ENCODE peak calls at places on chromosomes 6 and 20, in four cellular contexts. G is K562, V is HepG2, W is SK-N-SH. D is an unnamed sample.

GRCh38 chr20:7113577-7114466 is 346.3 kb downstream of the BMP2 start:
- DNase-seq in G (peak), V (peak), W (peak), D (peak)

GRCh38 chr20:1299522-1299921 is 29.4 kb downstream of the SDCBP2 start:
- DNase-seq in W (peak), V (no peak), G (peak), D (peak)

GRCh38 chr6:115540077-115540869 is 520.4 kb downstream of the FRK start:
- DNase-seq in W (no peak), V (no peak), G (no peak), D (no peak)

GRCh38 chr6:40931927-40932326 is 107.1 kb downstream of the UNC5CL start:
- DNase-seq in V (no peak), W (no peak), G (no peak), D (no peak)

GRCh38 chr6:73608761-73609160 is 45.0 kb downstream of the SLC17A5 start:
- DNase-seq in G (no peak), W (no peak), V (peak), D (no peak)

GRCh38 chr20:51399138-51399890 is 143.2 kb downstream of the NFATC2 start:
- DNase-seq in G (no peak), V (no peak), W (no peak), D (no peak)

GRCh38 chr6:136682292-136682691 is 110.0 kb downstream of the MAP3K5 start:
- DNase-seq in G (no peak), V (no peak), W (no peak), D (no peak)

GRCh38 chr6:139135578-139136545 is 982 bp downstream of the HECA start:
- DNase-seq in G (peak), V (no peak), W (peak), D (peak)

GRCh38 chr6:132530293-132530974 is 7.6 kb upstream of the TAAR9 start:
- DNase-seq in W (peak), V (peak), G (peak), D (peak)

GRCh38 chr6:100296810-100297544 is 167.7 kb downstream of the SIM1 start:
- DNase-seq in V (peak), G (no peak), W (no peak), D (no peak)

GRCh38 chr6:100305237-100305869 is 159.4 kb downstream of the SIM1 start:
- DNase-seq in G (no peak), W (no peak), V (no peak), D (no peak)

GRCh38 chr6:100304575-100304974 is 160.1 kb downstream of the SIM1 start:
- DNase-seq in V (no peak), G (peak), W (no peak), D (no peak)

GRCh38 chr6:100301731-100302130 is 163.0 kb downstream of the SIM1 start:
- DNase-seq in W (no peak), G (no peak), V (no peak), D (no peak)

GRCh38 chr6:100300221-100300736 is 164.4 kb downstream of the SIM1 start:
- DNase-seq in W (no peak), G (no peak), V (peak), D (no peak)
- TF ChIP-seq FOXJ3 in W (no peak), G (no peak), V (no peak), D (no peak)

DNA sequence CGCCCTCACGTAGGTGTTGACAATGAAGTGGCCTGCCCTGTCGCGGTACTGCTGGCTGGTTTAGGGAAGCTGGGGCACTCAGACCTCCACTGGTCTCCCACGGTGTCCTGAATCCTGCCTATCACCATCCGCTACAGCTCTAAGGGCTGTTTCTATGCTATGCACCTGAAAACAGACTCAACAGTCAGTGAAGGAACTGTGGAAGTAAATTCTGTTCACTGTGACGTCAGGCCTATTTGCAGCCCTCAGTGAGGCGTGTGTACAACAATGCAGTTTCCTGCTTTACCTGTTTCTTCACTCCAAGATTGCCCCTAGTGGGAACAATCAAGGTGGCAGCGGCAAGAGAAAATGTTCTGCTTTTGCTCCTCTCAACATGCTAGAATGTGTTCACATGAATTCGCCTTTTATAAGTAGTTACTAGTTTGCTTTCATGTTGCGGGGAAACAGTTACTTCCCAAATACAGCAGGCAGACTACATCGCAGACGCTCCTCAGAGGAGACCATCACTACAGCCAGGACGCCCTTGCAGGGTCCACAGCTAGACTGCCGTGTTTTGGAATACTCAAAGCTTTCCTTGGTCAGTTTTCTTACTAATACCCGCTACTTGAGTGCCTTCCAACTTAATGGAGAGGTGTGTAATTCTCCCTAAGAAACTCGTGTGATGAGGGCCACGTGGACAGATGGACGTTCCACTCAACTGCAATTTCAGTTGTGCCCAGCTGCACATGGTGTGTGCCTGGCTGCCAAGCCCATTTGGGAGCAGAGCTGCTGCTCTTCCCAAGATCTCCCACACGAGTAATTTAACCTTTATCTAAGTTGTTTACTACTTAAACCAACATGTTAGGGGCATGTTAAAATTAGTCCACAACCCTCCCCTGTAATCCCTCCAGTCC is 25.4 kb downstream of the DIDO1 start:
- DNase-seq in G (peak), V (peak), W (no peak), D (no peak)
- TF ChIP-seq CTCF in G (peak), V (no peak), W (no peak), D (no peak)

GRCh38 chr6:80333342-80333741 is 226.9 kb downstream of the BCKDHB start:
- DNase-seq in V (no peak), W (no peak), G (no peak), D (no peak)
- TF ChIP-seq FOXJ3 in V (no peak), W (no peak), G (no peak), D (no peak)

DNA sequence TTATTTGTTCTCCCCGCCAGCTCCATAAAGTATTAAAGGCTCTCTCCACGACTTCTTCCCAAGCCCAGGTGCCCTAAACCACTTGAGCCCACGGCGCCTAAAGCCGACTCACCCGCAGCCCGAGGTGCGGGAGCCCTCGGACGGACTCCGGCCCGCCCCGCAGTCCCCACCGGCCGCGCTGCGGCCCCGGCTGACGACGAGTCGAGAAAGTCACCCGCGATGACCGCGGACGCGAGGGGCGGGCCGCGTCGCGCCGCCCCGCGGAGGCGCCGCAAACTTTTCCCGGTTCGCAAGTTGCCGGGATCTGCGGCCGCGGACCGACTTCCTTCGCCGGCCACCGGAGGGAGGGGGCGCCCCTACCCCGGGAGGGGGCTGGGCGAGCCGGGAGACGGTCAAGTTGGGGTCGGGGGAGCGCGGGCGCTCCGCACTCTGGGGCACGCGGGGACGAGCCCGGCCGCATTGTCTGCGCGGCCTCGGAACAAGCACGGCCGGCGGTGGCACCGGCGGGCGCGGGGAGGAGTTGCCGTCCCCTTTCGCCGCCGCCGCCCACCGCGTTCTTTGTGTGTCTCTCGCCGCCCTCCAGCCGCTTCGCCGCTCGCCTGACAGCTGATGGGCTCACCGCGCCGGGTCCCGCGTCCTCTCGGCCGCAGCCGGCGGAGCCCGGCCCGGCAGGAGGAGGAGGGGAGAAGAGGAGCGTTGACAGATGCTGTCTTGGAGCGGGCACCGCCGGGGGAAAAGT is 131.5 kb downstream of the OGFRL1 start:
- DNase-seq in W (peak), G (no peak), V (no peak), D (no peak)
- TF ChIP-seq CTCF in W (peak), G (no peak), V (no peak), D (no peak)